ENCODE peak calls at places on chromosomes 11 and 22, in nine cellular contexts. F is psoas muscle, H is tibial artery, L is astrocyte, W is HCT116, I is HFF-Myc, Z is Calu3, V is astrocyte of the spinal cord, O is Panc1. N is an unnamed sample.

GRCh38 chr11:72850832-72851231 is 36.6 kb downstream of the ATG16L2 start:
- DNase-seq in F (no peak), H (no peak), L (no peak), W (no peak), I (no peak), Z (no peak), V (no peak), O (no peak), N (no peak)

GRCh38 chr11:23288001-23288783 is 427.9 kb upstream of the CCDC179 start:
- DNase-seq in F (no peak), H (no peak), L (peak; percentile 82), W (no peak), I (peak; percentile 83), Z (no peak), V (peak; percentile 49), O (no peak), N (peak; percentile 93)

GRCh38 chr11:124896821-124897391 is 759 bp downstream of the ROBO4 start:
- DNase-seq in F (peak; percentile 58), H (no peak), L (no peak), W (no peak), I (no peak), Z (no peak), V (no peak), O (no peak), N (no peak)

GRCh38 chr11:23555085-23555484 is 694.8 kb upstream of the CCDC179 start:
- DNase-seq in F (no peak), H (no peak), L (peak; percentile 73), W (no peak), I (peak; percentile 48), Z (no peak), V (peak; percentile 76), O (no peak), N (peak; percentile 33)

GRCh38 chr11:118226294-118226693 is 1.5 kb upstream of the JAML start:
- DNase-seq in F (no peak), H (peak; percentile 43), L (peak; percentile 4), W (no peak), I (no peak), Z (no peak), V (no peak), O (no peak), N (peak; percentile 16)

GRCh38 chr11:125390949-125391348 is 105.1 kb downstream of the FEZ1 start:
- DNase-seq in F (no peak), H (no peak), L (peak; percentile 73), W (no peak), I (no peak), Z (no peak), V (no peak), O (no peak), N (peak; percentile 32)

GRCh38 chr11:134170177-134170908 is 53.4 kb downstream of the NCAPD3 start:
- DNase-seq in F (no peak), H (no peak), L (no peak), W (no peak), I (no peak), Z (no peak), V (no peak), O (no peak), N (no peak)

GRCh38 chr11:19817870-19818269 is 105.2 kb downstream of the NAV2 start:
- DNase-seq in F (no peak), H (no peak), L (no peak), W (no peak), I (no peak), Z (no peak), V (no peak), O (no peak), N (no peak)

GRCh38 chr11:16945671-16946469 is 68.3 kb downstream of the PLEKHA7 start:
- DNase-seq in F (no peak), H (no peak), L (peak; percentile 26), W (peak; percentile 51), I (no peak), Z (peak; percentile 82), V (peak; percentile 71), O (peak; percentile 36), N (peak; percentile 28)

GRCh38 chr11:119907122-119907933 is 178.3 kb upstream of the NECTIN1 start:
- DNase-seq in F (no peak), H (no peak), L (no peak), W (no peak), I (no peak), Z (peak; percentile 59), V (no peak), O (no peak), N (no peak)

GRCh38 chr11:12377824-12378593 is 638 bp downstream of the PARVA start:
- DNase-seq in F (peak; percentile 81), H (peak; percentile 72), L (peak; percentile 76), W (peak; percentile 75), I (peak; percentile 56), Z (peak; percentile 82), V (peak; percentile 79), O (peak; percentile 38), N (peak; percentile 83)

GRCh38 chr22:19707347-19708322 is 6.7 kb upstream of the SEPTIN5 start:
- DNase-seq in F (peak; percentile 11), H (no peak), L (no peak), W (no peak), I (no peak), Z (no peak), V (no peak), O (no peak), N (no peak)

GRCh38 chr11:35615911-35616900 is 2.1 kb upstream of the FJX1 start:
- DNase-seq in F (no peak), H (no peak), L (peak; percentile 53), W (no peak), I (no peak), Z (peak; percentile 30), V (peak; percentile 68), O (no peak), N (peak; percentile 37)

GRCh38 chr11:82701847-82702520 is 31.7 kb downstream of the FAM181B start:
- DNase-seq in F (no peak), H (no peak), L (no peak), W (peak; percentile 24), I (peak; percentile 33), Z (peak; percentile 10), V (peak; percentile 45), O (no peak), N (peak; percentile 30)

GRCh38 chr11:65112226-65112550 is 516 bp downstream of the TM7SF2 start:
- DNase-seq in F (no peak), H (no peak), L (no peak), W (no peak), I (no peak), Z (no peak), V (no peak), O (no peak), N (no peak)

GRCh38 chr11:65113839-65114238 is 2.2 kb downstream of the TM7SF2 start:
- DNase-seq in F (no peak), H (no peak), L (no peak), W (no peak), I (no peak), Z (no peak), V (no peak), O (no peak), N (no peak)

GRCh38 chr11:65112551-65113360 is 1.1 kb downstream of the TM7SF2 start:
- DNase-seq in F (peak; percentile 67), H (no peak), L (no peak), W (no peak), I (no peak), Z (peak; percentile 72), V (peak; percentile 33), O (peak; percentile 22), N (no peak)

GRCh38 chr11:65114538-65115171 is 2.8 kb downstream of the ZNHIT2 start:
- DNase-seq in F (no peak), H (no peak), L (no peak), W (no peak), I (no peak), Z (no peak), V (no peak), O (no peak), N (no peak)

DNA sequence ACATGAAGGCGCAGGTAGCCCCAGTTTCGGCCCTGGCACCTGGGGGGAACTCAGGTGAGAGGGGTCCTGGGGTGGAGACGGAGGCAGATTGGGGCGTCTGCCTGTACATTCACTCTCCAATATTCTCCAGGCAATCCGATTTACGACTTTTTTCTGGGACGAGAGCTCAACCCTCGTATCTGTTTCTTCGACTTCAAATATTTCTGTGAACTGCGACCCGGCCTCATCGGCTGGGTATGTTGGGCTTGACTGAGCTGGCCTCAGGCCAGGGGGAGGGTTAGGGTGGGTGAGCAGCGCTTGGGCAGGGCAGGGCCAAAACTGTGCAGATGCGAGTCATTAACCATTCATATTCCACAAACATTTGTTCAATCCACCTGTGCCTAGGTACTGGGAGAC is 1.7 kb downstream of the TM7SF2 start:
- DNase-seq in F (no peak), H (no peak), L (no peak), W (no peak), I (no peak), Z (no peak), V (no peak), O (no peak), N (no peak)
- TF ChIP-seq CTCF in F (no peak), H (no peak), L (no peak), W (no peak), I (no peak), Z (no peak), V (no peak), O (no peak), N (no peak)

GRCh38 chr11:62621567-62622470 is at the start of gene B3GAT3:
- DNase-seq in F (peak; percentile 99), H (peak; percentile 98), L (peak; percentile 97), W (peak; percentile 99), I (peak; percentile 91), Z (peak; percentile 99), V (peak; percentile 99), O (peak; percentile 85), N (peak; percentile 98)
- TF ChIP-seq CTCF in F (no peak), H (peak; percentile 31), L (no peak), W (no peak), I (no peak), Z (no peak), V (peak; percentile 6), O (no peak), N (peak; percentile 16)

GRCh38 chr22:36773935-36774334 is 2.0 kb downstream of the IFT27 start:
- DNase-seq in F (no peak), H (no peak), L (no peak), W (no peak), I (no peak), Z (no peak), V (peak; percentile 19), O (no peak), N (peak; percentile 28)
- TF ChIP-seq CTCF in F (no peak), H (peak; percentile 5), L (peak; percentile 54), W (peak; percentile 56), I (peak; percentile 44), Z (no peak), V (peak; percentile 38), O (peak; percentile 16), N (peak; percentile 72)

DNA sequence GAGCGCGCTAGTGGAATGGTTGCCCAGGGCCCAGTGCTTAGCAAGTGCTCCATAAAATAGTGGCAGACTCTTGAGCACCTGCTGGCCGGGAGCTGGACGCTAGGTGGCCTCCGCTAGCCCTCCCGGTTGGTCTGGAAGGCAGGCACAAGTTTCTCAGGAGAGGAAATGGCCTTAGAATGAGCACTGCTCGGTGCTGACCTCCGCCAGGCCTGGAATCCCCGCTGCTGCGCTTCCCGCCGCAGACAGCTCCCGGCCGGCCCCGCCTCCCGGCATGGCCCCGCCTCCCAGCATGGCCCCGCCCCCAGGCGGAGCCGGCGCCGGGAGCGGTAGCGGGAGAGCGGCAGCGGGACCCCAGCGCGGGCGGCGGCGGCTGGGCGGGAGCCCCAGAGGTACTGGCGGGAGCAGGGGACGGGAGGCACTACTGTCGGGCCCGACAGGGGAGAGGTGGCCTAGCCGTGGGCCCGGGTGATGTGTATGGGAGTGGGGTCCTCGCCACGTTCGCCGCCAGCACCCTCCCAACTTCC is at the start of gene SIPA1:
- DNase-seq in F (peak; percentile 73), H (peak; percentile 51), L (peak; percentile 80), W (peak; percentile 73), I (peak; percentile 65), Z (peak; percentile 90), V (peak; percentile 96), O (peak; percentile 69), N (peak; percentile 94)
- TF ChIP-seq CTCF in F (peak; percentile 45), H (peak; percentile 33), L (peak; percentile 40), W (no peak), I (peak; percentile 46), Z (peak; percentile 35), V (peak; percentile 81), O (no peak), N (peak; percentile 74)